ENCODE peak calls at places on chromosomes 3 and 15, in eight cellular contexts. J, B, O, S, Q, G, K and L are unnamed samples.

GRCh38 chr3:118863731-118864322 is 170.8 kb downstream of the IGSF11 start:
- DNase-seq in J (no peak), B (no peak), O (no peak), S (no peak), Q (no peak), G (no peak), K (peak), L (no peak)

GRCh38 chr3:30198162-30198561 is 408.2 kb upstream of the TGFBR2 start:
- DNase-seq in J (peak), B (no peak), O (no peak), S (peak), Q (no peak), G (no peak), K (no peak), L (peak)

GRCh38 chr3:143974181-143974876 is 2.7 kb downstream of the DIPK2A start:
- DNase-seq in J (no peak), B (no peak), O (no peak), S (peak), Q (no peak), G (no peak), K (no peak), L (no peak)

GRCh38 chr3:22960326-22960984 is 242.7 kb upstream of the UBE2E2 start:
- DNase-seq in J (peak), B (peak), O (peak), S (peak), Q (no peak), G (no peak), K (peak), L (no peak)

GRCh38 chr15:47603026-47603425 is 114.3 kb upstream of the SEMA6D start:
- DNase-seq in J (no peak), B (no peak), O (no peak), S (no peak), Q (no peak), G (no peak), K (no peak), L (no peak)

GRCh38 chr3:178646205-178646604 is 110.0 kb downstream of the KCNMB2 start:
- DNase-seq in J (no peak), B (no peak), O (no peak), S (peak), Q (no peak), G (no peak), K (no peak), L (peak)

GRCh38 chr3:4532535-4533112 is 39.5 kb downstream of the ITPR1 start:
- DNase-seq in J (no peak), B (no peak), O (no peak), S (no peak), Q (no peak), G (no peak), K (no peak), L (peak)

GRCh38 chr15:63846022-63846544 is 12.3 kb upstream of the HERC1 start:
- DNase-seq in J (no peak), B (no peak), O (no peak), S (no peak), Q (no peak), G (no peak), K (no peak), L (no peak)

GRCh38 chr15:69395460-69395859 is 18.7 kb upstream of the KIF23 start:
- DNase-seq in J (no peak), B (no peak), O (no peak), S (no peak), Q (no peak), G (no peak), K (no peak), L (no peak)

GRCh38 chr3:50237754-50238548 is 1.9 kb downstream of the GNAI2 start:
- DNase-seq in J (peak), B (peak), O (no peak), S (peak), Q (peak), G (peak), K (peak), L (peak)

GRCh38 chr3:14412831-14413380 is 10.5 kb downstream of the SLC6A6 start:
- DNase-seq in J (no peak), B (peak), O (no peak), S (no peak), Q (peak), G (no peak), K (no peak), L (no peak)

GRCh38 chr15:64919721-64920120 is 8.0 kb downstream of the ANKDD1A start:
- DNase-seq in J (no peak), B (no peak), O (no peak), S (no peak), Q (no peak), G (no peak), K (no peak), L (no peak)

GRCh38 chr15:31024330-31024729 is 32.9 kb upstream of the MTMR10 start:
- DNase-seq in J (peak), B (no peak), O (peak), S (peak), Q (no peak), G (no peak), K (no peak), L (peak)

GRCh38 chr15:72502220-72502809 is 28.2 kb downstream of the ARIH1 start:
- DNase-seq in J (no peak), B (no peak), O (no peak), S (no peak), Q (no peak), G (no peak), K (no peak), L (no peak)

GRCh38 chr15:43776718-43777292 is at the start of gene ELL3:
- DNase-seq in J (peak), B (peak), O (peak), S (no peak), Q (peak), G (no peak), K (peak), L (no peak)

DNA sequence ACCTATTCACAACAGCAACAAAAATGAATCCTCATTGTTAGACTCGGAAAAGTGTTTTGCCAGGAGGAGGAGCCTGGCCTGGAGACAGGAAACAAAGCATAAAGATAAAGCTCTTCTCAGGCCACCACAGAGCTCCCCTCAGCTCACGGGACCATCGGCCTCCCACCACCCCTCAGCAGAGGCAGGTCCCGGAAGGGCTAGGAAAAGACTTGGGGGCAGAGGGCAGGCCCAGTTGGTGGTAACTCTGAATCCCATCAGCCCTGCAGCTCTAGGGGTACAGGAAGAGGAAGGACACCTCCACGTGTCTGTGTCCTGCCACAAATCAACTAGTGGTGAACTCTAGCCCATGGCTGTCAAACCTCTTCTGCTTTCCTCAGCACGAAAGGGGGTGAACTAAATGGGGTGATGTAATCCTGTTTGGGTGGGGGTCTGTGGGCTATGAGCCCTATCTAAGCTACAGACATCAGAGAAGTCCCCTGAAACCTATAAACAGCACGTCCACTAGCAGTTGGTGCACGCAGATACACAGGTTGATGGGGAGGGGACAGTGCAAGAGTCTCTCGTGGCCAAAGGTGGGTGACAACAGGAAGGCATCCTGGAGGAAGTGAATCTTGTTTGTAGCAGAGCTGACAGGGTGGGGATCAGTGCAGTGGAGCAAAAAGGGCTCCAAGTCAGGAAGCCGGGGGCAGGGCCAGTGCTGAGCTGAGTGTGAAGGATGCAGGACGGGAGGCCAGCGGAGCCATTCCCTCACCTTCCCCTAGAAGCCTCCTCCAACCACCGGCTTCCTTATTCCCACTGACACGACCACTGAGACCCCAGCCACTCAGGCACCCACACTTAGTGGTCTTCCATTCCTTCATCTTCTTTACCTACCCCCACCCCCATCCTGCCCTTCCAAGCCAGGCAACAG is 111.1 kb upstream of the HACD2 start:
- DNase-seq in J (peak), B (no peak), O (no peak), S (peak), Q (no peak), G (no peak), K (no peak), L (no peak)
- H3K4me3 ChIP-seq in J (no peak), B (no peak), O (no peak), S (no peak), Q (peak), G (peak), K (no peak), L (no peak)

DNA sequence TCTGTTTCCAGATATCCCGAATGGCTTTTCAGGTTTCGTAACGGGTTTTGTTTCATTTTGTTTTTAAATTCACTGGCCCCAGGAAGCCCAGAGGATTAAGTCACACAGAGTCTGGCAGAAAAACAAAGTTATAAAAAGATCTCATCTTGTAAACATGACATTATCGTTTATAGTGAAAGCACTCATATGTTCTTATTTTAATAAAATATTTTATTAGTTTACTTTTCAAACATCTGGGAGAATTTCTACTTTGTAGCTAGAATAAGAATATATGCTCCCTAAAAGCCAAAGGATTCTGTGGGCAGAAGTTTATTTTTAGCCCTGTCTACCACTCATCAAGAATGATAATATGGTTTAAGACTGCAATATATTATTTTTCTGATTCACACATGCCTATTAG is 149.3 kb upstream of the SLC2A2 start:
- DNase-seq in J (no peak), B (no peak), O (no peak), S (no peak), Q (no peak), G (no peak), K (no peak), L (no peak)
- H3K4me3 ChIP-seq in J (no peak), B (no peak), O (no peak), S (no peak), Q (peak), G (peak), K (no peak), L (no peak)

DNA sequence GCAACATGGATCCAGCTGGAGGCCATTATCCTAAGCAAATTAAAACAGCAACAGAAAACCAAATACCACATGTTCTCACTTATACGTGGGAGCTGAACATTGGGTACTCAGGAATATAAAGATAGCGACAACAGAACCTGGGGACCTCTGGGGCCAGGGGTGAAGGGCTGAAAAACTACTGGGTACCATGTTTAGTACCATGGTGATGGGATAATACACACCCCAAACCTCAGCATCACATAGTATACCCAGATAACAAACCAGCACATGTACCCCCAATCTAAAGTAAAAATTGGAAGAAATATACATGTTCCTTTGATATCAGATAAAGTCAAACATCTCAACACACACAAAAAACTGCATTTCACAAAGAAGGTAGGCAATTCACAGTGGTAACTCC is 876.2 kb downstream of the TBL1XR1 start:
- DNase-seq in J (no peak), B (no peak), O (no peak), S (no peak), Q (no peak), G (no peak), K (no peak), L (no peak)
- H3K4me3 ChIP-seq in J (no peak), B (no peak), O (no peak), S (no peak), Q (no peak), G (no peak), K (no peak), L (no peak)

DNA sequence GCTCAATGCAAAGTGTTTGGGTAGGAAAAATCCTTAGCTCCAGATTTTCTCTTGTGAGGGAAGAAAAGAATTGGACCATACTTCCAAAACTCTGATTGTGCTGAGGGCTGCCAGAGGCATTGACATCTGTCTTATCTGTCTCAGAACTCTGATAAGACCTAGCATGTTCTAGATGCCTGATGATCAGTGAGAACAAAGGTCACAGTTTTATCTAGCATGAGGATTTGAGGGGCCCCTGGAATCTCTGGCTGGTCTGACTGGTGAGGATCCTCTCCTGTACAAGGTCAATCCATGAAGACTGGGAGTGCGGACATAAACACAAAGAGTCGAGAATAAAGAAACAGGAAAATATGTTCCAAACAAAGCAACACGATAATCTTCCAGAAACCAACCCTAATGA is 40.1 kb downstream of the GPR149 start:
- DNase-seq in J (no peak), B (no peak), O (no peak), S (no peak), Q (no peak), G (no peak), K (no peak), L (no peak)
- H3K4me3 ChIP-seq in J (no peak), B (no peak), O (no peak), S (no peak), Q (no peak), G (no peak), K (no peak), L (no peak)

DNA sequence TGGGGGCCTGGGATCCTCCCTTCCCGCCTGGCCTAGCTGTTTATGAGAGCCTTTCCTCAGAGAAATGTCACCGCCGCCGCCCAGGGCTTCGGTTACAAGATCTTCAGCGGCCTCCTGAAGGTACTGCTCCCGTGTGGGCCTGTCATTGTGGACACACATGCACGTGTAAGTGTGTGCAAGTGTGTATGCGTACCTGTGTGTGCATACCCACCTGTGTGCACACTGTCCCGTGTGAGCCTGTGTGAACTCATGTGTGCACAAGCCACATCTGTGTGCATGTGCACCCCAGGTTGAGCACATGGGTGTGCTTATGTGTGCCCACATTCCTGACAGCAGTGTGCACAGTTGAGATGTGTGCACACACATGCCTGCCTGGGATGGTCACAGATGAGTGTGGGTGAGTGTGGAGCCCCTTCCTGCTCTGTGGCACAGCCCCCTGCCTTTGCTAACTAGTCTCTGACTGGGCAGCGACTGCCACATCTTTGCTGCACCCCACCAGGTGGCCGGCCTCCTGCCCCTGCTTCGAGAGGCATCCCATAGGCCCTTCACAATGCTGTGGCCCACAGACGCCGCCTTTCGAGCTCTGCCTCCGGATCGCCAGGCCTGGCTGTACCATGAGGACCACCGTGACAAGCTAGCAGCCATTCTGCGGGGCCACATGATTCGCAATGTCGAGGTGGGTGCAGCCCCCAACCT is 14.1 kb downstream of the NT5DC2 start:
- DNase-seq in J (no peak), B (no peak), O (no peak), S (no peak), Q (no peak), G (no peak), K (no peak), L (no peak)
- H3K4me3 ChIP-seq in J (no peak), B (no peak), O (no peak), S (no peak), Q (no peak), G (no peak), K (no peak), L (no peak)